ENCODE peak calls at places on chromosome 5, in four cellular contexts. P, L, B and G are unnamed samples.

GRCh38 chr5:23445573-23445972 is 61.8 kb upstream of the PRDM9 start:
- DNase-seq in P (no peak), L (no peak), B (no peak), G (no peak)

GRCh38 chr5:150960791-150961396 is 56.1 kb upstream of the ZNF300 start:
- DNase-seq in P (peak), L (no peak), B (no peak), G (no peak)

GRCh38 chr5:88687253-88687955 is 195.6 kb downstream of the MEF2C start:
- DNase-seq in P (no peak), L (no peak), B (no peak), G (no peak)

GRCh38 chr5:180138976-180139730 is 67.6 kb upstream of the RNF130 start:
- DNase-seq in P (no peak), L (no peak), B (no peak), G (no peak)

GRCh38 chr5:43006411-43007202 is 33.5 kb downstream of the ANXA2R start:
- DNase-seq in P (no peak), L (no peak), B (no peak), G (no peak)

GRCh38 chr5:126486332-126486731 is 63.1 kb downstream of the GRAMD2B start:
- DNase-seq in P (no peak), L (no peak), B (no peak), G (no peak)

GRCh38 chr5:95446560-95447221 is 55.5 kb downstream of the FAM81B start:
- DNase-seq in P (no peak), L (no peak), B (no peak), G (no peak)

GRCh38 chr5:31362931-31363568 is 168.8 kb downstream of the DROSHA start:
- DNase-seq in P (no peak), L (no peak), B (no peak), G (no peak)

GRCh38 chr5:38607930-38608545 is 51.6 kb upstream of the LIFR start:
- DNase-seq in P (no peak), L (peak), B (peak), G (no peak)

GRCh38 chr5:132483101-132483500 is 7.5 kb downstream of the IRF1 start:
- DNase-seq in P (no peak), L (no peak), B (no peak), G (no peak)

GRCh38 chr5:172364773-172365172 is 81.2 kb upstream of the UBTD2 start:
- DNase-seq in P (no peak), L (no peak), B (no peak), G (no peak)

GRCh38 chr5:40442346-40442745 is 237.4 kb upstream of the PTGER4 start:
- DNase-seq in P (no peak), L (peak), B (no peak), G (no peak)

GRCh38 chr5:148179234-148179824 is 11.0 kb downstream of the SPINK14 start:
- DNase-seq in P (peak), L (peak), B (peak), G (no peak)

GRCh38 chr5:108619815-108620214 is 127.9 kb upstream of the FER start:
- DNase-seq in P (no peak), L (no peak), B (no peak), G (no peak)

GRCh38 chr5:108617467-108618435 is 129.9 kb upstream of the FER start:
- DNase-seq in P (no peak), L (no peak), B (no peak), G (no peak)

GRCh38 chr5:108620516-108620915 is 127.2 kb upstream of the FER start:
- DNase-seq in P (no peak), L (no peak), B (no peak), G (no peak)

GRCh38 chr5:108615216-108615615 is 132.5 kb upstream of the FER start:
- DNase-seq in P (no peak), L (no peak), B (no peak), G (no peak)
- TF ChIP-seq NR3C1 in P (no peak), L (no peak), B (no peak), G (no peak)

DNA sequence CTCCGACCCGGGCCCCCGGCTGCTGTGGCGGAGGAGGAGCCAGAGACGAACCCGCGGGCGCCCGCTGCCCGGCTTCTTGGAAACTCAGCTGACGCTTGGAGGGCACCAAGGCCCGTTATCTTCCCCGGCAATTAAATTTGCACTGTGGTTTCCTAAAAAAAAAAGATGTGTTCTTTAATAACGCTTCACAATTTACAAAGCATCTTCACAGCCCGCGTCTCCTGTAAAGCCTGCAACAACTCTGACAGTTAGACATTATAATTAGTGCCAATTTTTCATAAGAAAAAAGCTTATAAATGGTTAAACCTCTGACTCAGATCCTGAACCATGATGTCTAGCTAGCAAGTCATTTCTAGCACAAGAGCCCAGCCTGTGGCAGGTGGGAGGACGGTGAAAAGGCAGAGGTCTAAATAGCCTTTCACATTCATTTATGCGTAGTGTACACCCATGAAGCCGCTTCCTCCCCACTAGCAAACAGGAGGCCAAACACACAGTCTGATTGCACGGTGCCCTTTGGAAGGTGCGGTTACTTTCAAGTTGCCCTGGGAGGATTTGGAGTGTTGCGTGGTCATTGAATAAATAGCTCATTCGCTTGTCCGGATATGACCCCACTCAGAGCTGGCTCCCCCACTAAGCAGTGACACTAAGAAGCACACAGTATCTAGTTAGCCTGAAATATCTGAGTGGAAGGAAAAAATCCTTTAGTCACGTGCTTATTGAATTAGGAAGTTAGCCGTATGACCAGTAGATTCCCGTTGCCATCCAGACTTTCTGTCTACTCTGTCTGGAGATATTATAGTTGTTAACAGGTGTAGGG is 505 bp upstream of the ARSB start:
- DNase-seq in P (peak), L (peak), B (no peak), G (no peak)
- TF ChIP-seq NR3C1 in P (no peak), L (no peak), B (no peak), G (no peak)

GRCh38 chr5:69213513-69214215 is 21.0 kb upstream of the CDK7 start:
- DNase-seq in P (peak), L (peak), B (peak), G (no peak)
- TF ChIP-seq NR3C1 in P (no peak), L (no peak), B (no peak), G (no peak)

DNA sequence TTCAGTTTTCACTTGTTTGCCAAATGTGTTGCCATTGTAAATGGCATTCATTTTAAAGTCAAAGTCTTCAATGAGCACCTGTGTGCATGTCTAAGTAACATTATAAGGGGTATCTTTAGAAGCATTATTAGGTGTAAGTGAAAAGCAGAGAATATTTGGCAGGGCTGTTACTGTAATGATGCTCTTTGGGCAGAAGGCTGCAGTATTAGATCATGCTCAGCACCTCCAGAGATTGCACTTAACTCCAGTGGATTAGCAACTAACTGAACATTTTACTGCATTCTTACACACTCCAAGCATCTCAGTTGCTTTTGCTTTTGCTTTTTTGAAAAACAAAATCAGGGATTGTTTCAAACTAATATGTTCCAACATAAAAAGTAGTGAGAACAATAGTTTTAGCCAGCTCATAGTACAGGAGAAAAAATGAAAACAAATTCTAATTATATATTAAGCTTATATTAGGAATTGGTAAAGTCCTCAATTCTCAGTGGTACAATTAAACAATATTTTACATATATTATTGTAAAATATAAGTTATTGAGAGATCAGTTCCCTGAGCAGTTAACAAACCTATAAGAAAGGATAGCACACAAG is 1740.9 kb upstream of the CDH9 start:
- DNase-seq in P (peak), L (no peak), B (no peak), G (no peak)
- TF ChIP-seq NR3C1 in P (no peak), L (no peak), B (no peak), G (no peak)

DNA sequence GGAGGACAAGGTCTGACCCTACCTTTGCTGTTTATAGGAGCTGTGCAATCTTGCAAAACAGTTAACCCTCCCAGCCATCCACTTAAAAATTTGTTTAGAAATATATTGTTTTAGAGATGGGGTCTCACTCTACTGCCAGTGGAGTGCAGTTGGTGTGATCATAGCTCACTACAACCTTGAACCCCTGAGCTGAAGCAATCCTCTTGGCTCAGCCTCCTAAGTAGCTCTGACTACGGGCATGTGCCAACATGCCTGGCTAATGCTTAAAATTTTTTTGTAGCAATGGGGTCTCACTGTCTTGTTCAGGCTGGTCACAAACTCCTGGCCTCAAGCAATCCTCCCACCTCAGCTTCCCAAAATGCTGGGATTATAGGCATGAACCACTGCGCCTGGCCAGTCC is 120.2 kb upstream of the PJA2 start:
- DNase-seq in P (no peak), L (no peak), B (no peak), G (no peak)
- TF ChIP-seq NR3C1 in P (no peak), L (no peak), B (no peak), G (no peak)

GRCh38 chr5:14339467-14339866 is 196.3 kb downstream of the TRIO start:
- DNase-seq in P (no peak), L (no peak), B (no peak), G (no peak)

GRCh38 chr5:14341571-14342225 is 198.6 kb downstream of the TRIO start:
- DNase-seq in P (no peak), L (no peak), B (no peak), G (peak)

GRCh38 chr5:14337603-14338002 is 194.5 kb downstream of the TRIO start:
- DNase-seq in P (no peak), L (no peak), B (no peak), G (no peak)

GRCh38 chr5:14343376-14343775 is 200.2 kb downstream of the TRIO start:
- DNase-seq in P (no peak), L (no peak), B (no peak), G (no peak)

GRCh38 chr5:14342306-14342705 is 199.2 kb downstream of the TRIO start:
- DNase-seq in P (no peak), L (no peak), B (no peak), G (no peak)
- TF ChIP-seq NR3C1 in P (no peak), L (no peak), B (no peak), G (no peak)

GRCh38 chr5:141382469-141383294 is at the start of gene PCDHGA7:
- DNase-seq in P (peak), L (no peak), B (peak), G (no peak)
- TF ChIP-seq NR3C1 in P (no peak), L (no peak), B (no peak), G (no peak)

GRCh38 chr5:1312993-1313833 is 18.3 kb upstream of the TERT start:
- DNase-seq in P (no peak), L (no peak), B (no peak), G (no peak)
- TF ChIP-seq NR3C1 in P (no peak), L (no peak), B (no peak), G (no peak)

GRCh38 chr5:1728846-1729245 is 70.8 kb downstream of the MRPL36 start:
- DNase-seq in P (no peak), L (no peak), B (peak), G (no peak)
- TF ChIP-seq NR3C1 in P (no peak), L (no peak), B (no peak), G (no peak)

GRCh38 chr5:6995115-6995514 is 281.9 kb downstream of the TENT4A start:
- DNase-seq in P (no peak), L (no peak), B (no peak), G (no peak)
- TF ChIP-seq NR3C1 in P (no peak), L (no peak), B (no peak), G (no peak)